ENCODE peak calls at places on chromosome 9, in five cellular contexts. X is endothelial cell, U is smooth muscle cell of the brain vasculature, M is GM20000, B is GM13977. W is an unnamed sample.

GRCh38 chr9:85155380-85155779 is 485.9 kb downstream of the NTRK2 start:
- DNase-seq in X (no peak), U (no peak), M (no peak), B (no peak), W (no peak)

GRCh38 chr9:127878001-127878651 is 651 bp upstream of the AK1 start:
- DNase-seq in X (no peak), U (no peak), M (no peak), B (no peak), W (no peak)

GRCh38 chr9:70613024-70613768 is 198.7 kb upstream of the KLF9 start:
- DNase-seq in X (no peak), U (no peak), M (no peak), B (no peak), W (no peak)

GRCh38 chr9:101912698-101913097 is 174.3 kb upstream of the GRIN3A start:
- DNase-seq in X (no peak), U (no peak), M (no peak), B (no peak), W (no peak)

GRCh38 chr9:93125331-93125894 is 8.6 kb downstream of the NINJ1 start:
- DNase-seq in X (no peak), U (no peak), M (no peak), B (no peak), W (no peak)

GRCh38 chr9:111020594-111020993 is 17.7 kb downstream of the LPAR1 start:
- DNase-seq in X (no peak), U (no peak), M (no peak), B (no peak), W (no peak)

GRCh38 chr9:135304886-135305285 is 174.7 kb upstream of the PPP1R26 start:
- DNase-seq in X (no peak), U (no peak), M (no peak), B (no peak), W (no peak)

GRCh38 chr9:108844856-108845255 is 10.9 kb downstream of the ACTL7B start:
- DNase-seq in X (no peak), U (no peak), M (no peak), B (no peak), W (no peak)

W was measured in GM06990.